ENCODE peak calls at places on chromosomes 7 and 10, in four cellular contexts. One of them, this sample, is unnamed.

GRCh38 chr7:40870108-40870507 is 735.3 kb downstream of the SUGCT start:
- DNase-seq in upper lobe of right lung: no peak
- DNase-seq in left colon: no peak
- DNase-seq in H54: no peak
- DNase-seq in this sample: no peak

GRCh38 chr10:29932991-29933390 is 126.4 kb downstream of the JCAD start:
- DNase-seq in left colon: no peak
- DNase-seq in upper lobe of right lung: no peak
- DNase-seq in H54: no peak
- DNase-seq in this sample: peak; percentile 26

GRCh38 chr10:5360318-5360915 is 4.3 kb upstream of the UCN3 start:
- DNase-seq in upper lobe of right lung: no peak
- DNase-seq in left colon: no peak
- DNase-seq in H54: no peak
- DNase-seq in this sample: no peak

GRCh38 chr7:108408294-108409004 is 47.8 kb downstream of the NRCAM start:
- DNase-seq in H54: no peak
- DNase-seq in left colon: no peak
- DNase-seq in upper lobe of right lung: no peak
- DNase-seq in this sample: no peak

GRCh38 chr10:129707406-129708388 is 240.7 kb downstream of the MGMT start:
- DNase-seq in upper lobe of right lung: no peak
- DNase-seq in left colon: no peak
- DNase-seq in H54: no peak
- DNase-seq in this sample: no peak

GRCh38 chr10:62972103-62972502 is 155.9 kb upstream of the EGR2 start:
- DNase-seq in left colon: no peak
- DNase-seq in upper lobe of right lung: no peak
- DNase-seq in H54: no peak
- DNase-seq in this sample: no peak

GRCh38 chr10:133356549-133356948 is 1.3 kb downstream of the FUOM start:
- DNase-seq in H54: no peak
- DNase-seq in upper lobe of right lung: no peak
- DNase-seq in left colon: no peak
- DNase-seq in this sample: no peak

GRCh38 chr10:17850526-17850925 is 41.4 kb downstream of the MRC1 start:
- DNase-seq in H54: no peak
- DNase-seq in left colon: no peak
- DNase-seq in upper lobe of right lung: no peak
- DNase-seq in this sample: no peak

GRCh38 chr10:49161411-49161997 is 26.7 kb downstream of the TMEM273 start:
- DNase-seq in left colon: no peak
- DNase-seq in H54: no peak
- DNase-seq in upper lobe of right lung: no peak
- DNase-seq in this sample: peak; percentile 44

GRCh38 chr7:72098812-72099211 is 313.3 kb downstream of the CALN1 start:
- DNase-seq in H54: no peak
- DNase-seq in upper lobe of right lung: no peak
- DNase-seq in left colon: no peak
- DNase-seq in this sample: no peak

GRCh38 chr10:24208661-24209420 is at the start of gene KIAA1217:
- DNase-seq in H54: no peak
- DNase-seq in upper lobe of right lung: peak; percentile 80
- DNase-seq in left colon: peak; percentile 63
- DNase-seq in this sample: peak; percentile 24

GRCh38 chr10:1047937-1048336 is 982 bp downstream of the IDI1 start:
- DNase-seq in H54: no peak
- DNase-seq in left colon: no peak
- DNase-seq in upper lobe of right lung: no peak
- DNase-seq in this sample: no peak

GRCh38 chr7:68218461-68218860 is 1221.8 kb downstream of the TYW1 start:
- DNase-seq in H54: no peak
- DNase-seq in left colon: no peak
- DNase-seq in upper lobe of right lung: no peak
- DNase-seq in this sample: no peak

GRCh38 chr7:2820508-2820934 is 23.6 kb downstream of the GNA12 start:
- DNase-seq in H54: peak; percentile 96
- DNase-seq in left colon: peak; percentile 55
- DNase-seq in upper lobe of right lung: peak; percentile 85
- DNase-seq in this sample: peak; percentile 97

GRCh38 chr10:129768437-129769355 is 195.4 kb downstream of the EBF3 start:
- DNase-seq in left colon: no peak
- DNase-seq in H54: no peak
- DNase-seq in upper lobe of right lung: peak; percentile 57
- DNase-seq in this sample: no peak

GRCh38 chr7:92527300-92528187 is 776 bp downstream of the PEX1 start:
- DNase-seq in upper lobe of right lung: peak; percentile 76
- DNase-seq in left colon: peak; percentile 42
- DNase-seq in H54: peak; percentile 37
- DNase-seq in this sample: peak; percentile 46

GRCh38 chr10:79137826-79138225 is 69.1 kb downstream of the ZMIZ1 start:
- DNase-seq in upper lobe of right lung: no peak
- DNase-seq in left colon: no peak
- DNase-seq in H54: no peak
- DNase-seq in this sample: no peak

GRCh38 chr10:84348431-84348830 is 20.0 kb downstream of the CCSER2 start:
- DNase-seq in H54: peak; percentile 50
- DNase-seq in upper lobe of right lung: no peak
- DNase-seq in left colon: no peak
- DNase-seq in this sample: peak; percentile 62

GRCh38 chr10:71333154-71333887 is 14.3 kb downstream of the SLC29A3 start:
- DNase-seq in upper lobe of right lung: peak; percentile 76
- DNase-seq in H54: no peak
- DNase-seq in left colon: no peak
- DNase-seq in this sample: peak; percentile 25

GRCh38 chr7:22723171-22723601 is 3.8 kb upstream of the IL6 start:
- DNase-seq in upper lobe of right lung: peak; percentile 86
- DNase-seq in left colon: peak; percentile 47
- DNase-seq in H54: no peak
- DNase-seq in this sample: peak; percentile 57

GRCh38 chr10:8810677-8811076 is 756.2 kb downstream of the GATA3 start:
- DNase-seq in H54: no peak
- DNase-seq in upper lobe of right lung: no peak
- DNase-seq in left colon: no peak
- DNase-seq in this sample: no peak

GRCh38 chr7:29987821-29988317 is 1.7 kb downstream of the SCRN1 start:
- DNase-seq in upper lobe of right lung: no peak
- DNase-seq in left colon: no peak
- DNase-seq in H54: peak; percentile 78
- DNase-seq in this sample: peak; percentile 91

GRCh38 chr10:96720422-96721206 is at the start of gene PIK3AP1:
- DNase-seq in left colon: peak; percentile 64
- DNase-seq in upper lobe of right lung: peak; percentile 88
- DNase-seq in H54: peak; percentile 69
- DNase-seq in this sample: no peak

GRCh38 chr7:113606325-113606724 is 312.5 kb downstream of the PPP1R3A start:
- DNase-seq in upper lobe of right lung: no peak
- DNase-seq in H54: no peak
- DNase-seq in left colon: no peak
- DNase-seq in this sample: no peak

GRCh38 chr10:76624470-76624869 is 1013.1 kb downstream of the KCNMA1 start:
- DNase-seq in upper lobe of right lung: no peak
- DNase-seq in left colon: no peak
- DNase-seq in H54: no peak
- DNase-seq in this sample: no peak

GRCh38 chr7:149283321-149283720 is 21.3 kb downstream of the ZNF783 start:
- DNase-seq in H54: no peak
- DNase-seq in left colon: no peak
- DNase-seq in upper lobe of right lung: no peak
- DNase-seq in this sample: no peak

This sample was measured in RCC 7860.